ENCODE peak calls at places on chromosomes 3 and 15, in five cellular contexts. N is astrocyte; A is mucosa of descending colon; H is stimulated activated CD8-positive, alpha-beta memory T cell treated with anti-CD3 and anti-CD28 coated beads, Interleukin-15, amount 100 ng/mL, for 24 hours; G is B cell. F is an unnamed sample.
A peak's percentile ranks its signal among the peaks of the same experiment; 100 is the strongest.

GRCh38 chr3:165642761-165643432 is 194.3 kb downstream of the BCHE start:
- DNase-seq in N (peak; percentile 96), A (peak; percentile 54), H (no peak), G (no peak), F (no peak)

GRCh38 chr15:63559753-63560152 is 37.4 kb upstream of the FBXL22 start:
- DNase-seq in N (no peak), A (no peak), H (no peak), G (no peak), F (no peak)

GRCh38 chr3:188272481-188273372 is 118.8 kb downstream of the LPP start:
- DNase-seq in N (peak; percentile 94), A (no peak), H (no peak), G (no peak), F (no peak)

GRCh38 chr3:125087768-125088391 is 32.1 kb upstream of the HEG1 start:
- DNase-seq in N (no peak), A (no peak), H (no peak), G (no peak), F (no peak)

GRCh38 chr3:5016218-5017161 is 37.3 kb downstream of the BHLHE40 start:
- DNase-seq in N (peak; percentile 79), A (peak; percentile 80), H (no peak), G (peak; percentile 55), F (no peak)

GRCh38 chr3:64104691-64105101 is 81.4 kb upstream of the PSMD6 start:
- DNase-seq in N (peak; percentile 73), A (no peak), H (no peak), G (no peak), F (no peak)

GRCh38 chr3:98730338-98730737 is 32.8 kb upstream of the ST3GAL6 start:
- DNase-seq in N (peak; percentile 38), A (no peak), H (no peak), G (no peak), F (no peak)

GRCh38 chr3:45472795-45473194 is 84.4 kb downstream of the LARS2 start:
- DNase-seq in N (no peak), A (no peak), H (no peak), G (no peak), F (no peak)

GRCh38 chr3:65955792-65956477 is 82.8 kb downstream of the MAGI1 start:
- DNase-seq in N (peak; percentile 88), A (peak; percentile 39), H (no peak), G (no peak), F (no peak)

F was measured in NCI-H2227 treated with DMSO at 0.1 percent for 48 hours.